ENCODE peak calls at places on chromosomes 4 and X, in ten cellular contexts. N is A549, I is heart left ventricle, V is Peyer's patch, T is adrenal gland, X is ovary, C is testis, Y is sigmoid colon, H is tibial nerve, Q is HepG2. Z is an unnamed sample. For H3K4me1, the result is how much of the 10 kb centered on the place peaks cover.

GRCh38 chr4:6426571-6427438 is 45.6 kb downstream of the PPP2R2C start:
- DNase-seq in N (no peak), I (peak), V (no peak), T (no peak), X (no peak), C (no peak), Y (no peak), H (no peak), Q (no peak), Z (peak)

GRCh38 chrX:48520976-48521352 is 644 bp upstream of the EBP start:
- DNase-seq in N (no peak), I (no peak), V (no peak), T (no peak), X (no peak), C (no peak), Y (no peak), H (no peak), Q (no peak), Z (no peak)

GRCh38 chr4:20203508-20203907 is 48.2 kb upstream of the SLIT2 start:
- DNase-seq in N (no peak), I (no peak), V (no peak), T (no peak), X (no peak), C (no peak), Y (no peak), H (no peak), Q (no peak), Z (no peak)

GRCh38 chr4:39785031-39785430 is 87.1 kb downstream of the UBE2K start:
- DNase-seq in N (no peak), I (no peak), V (no peak), T (no peak), X (no peak), C (no peak), Y (no peak), H (no peak), Q (no peak), Z (no peak)

GRCh38 chr4:2468464-2469191 is at the start of gene RNF4:
- DNase-seq in N (peak), I (peak), V (peak), T (peak), X (peak), C (peak), Y (peak), H (peak), Q (peak), Z (peak)

GRCh38 chrX:48972214-48973164 is 845 bp upstream of the KCND1 start:
- DNase-seq in N (peak), I (no peak), V (peak), T (peak), X (no peak), C (peak), Y (no peak), H (peak), Q (peak), Z (no peak)

GRCh38 chrX:63740382-63740781 is 44.6 kb downstream of the ARHGEF9 start:
- DNase-seq in N (no peak), I (no peak), V (no peak), T (no peak), X (no peak), C (no peak), Y (no peak), H (no peak), Q (no peak), Z (no peak)

GRCh38 chr4:55078987-55079386 is 46.4 kb downstream of the KDR start:
- DNase-seq in N (no peak), I (peak), V (no peak), T (peak), X (no peak), C (no peak), Y (no peak), H (peak), Q (no peak), Z (no peak)

GRCh38 chrX:66030505-66031317 is 9.2 kb downstream of the VSIG4 start:
- DNase-seq in N (peak), I (no peak), V (peak), T (peak), X (no peak), C (peak), Y (no peak), H (no peak), Q (peak), Z (no peak)

GRCh38 chrX:99572711-99573110 is 837.4 kb downstream of the PCDH19 start:
- DNase-seq in N (no peak), I (no peak), V (no peak), T (no peak), X (no peak), C (no peak), Y (no peak), H (no peak), Q (no peak), Z (no peak)

GRCh38 chr4:1517592-1518411 is 111.6 kb upstream of the NKX1-1 start:
- DNase-seq in N (no peak), I (peak), V (no peak), T (no peak), X (no peak), C (no peak), Y (peak), H (no peak), Q (no peak), Z (peak)

GRCh38 chr4:25919676-25920075 is 5.7 kb downstream of the SMIM20 start:
- DNase-seq in N (no peak), I (no peak), V (peak), T (no peak), X (no peak), C (no peak), Y (no peak), H (no peak), Q (peak), Z (no peak)

GRCh38 chr4:8173641-8174242 is 15.1 kb upstream of the ABLIM2 start:
- DNase-seq in N (no peak), I (no peak), V (no peak), T (no peak), X (no peak), C (no peak), Y (no peak), H (no peak), Q (no peak), Z (peak)

GRCh38 chrX:130974323-130974722 is 71.3 kb upstream of the ENOX2 start:
- DNase-seq in N (no peak), I (no peak), V (no peak), T (no peak), X (no peak), C (no peak), Y (no peak), H (no peak), Q (no peak), Z (no peak)

GRCh38 chrX:101485212-101486064 is at the start of gene ARMCX4:
- DNase-seq in N (no peak), I (peak), V (no peak), T (peak), X (peak), C (peak), Y (peak), H (no peak), Q (no peak), Z (no peak)

GRCh38 chr4:112516401-112517066 is 554 bp upstream of the NEUROG2 start:
- DNase-seq in N (no peak), I (no peak), V (no peak), T (no peak), X (no peak), C (peak), Y (no peak), H (no peak), Q (no peak), Z (no peak)

GRCh38 chr4:158253350-158253980 is 43.2 kb downstream of the TMEM144 start:
- DNase-seq in N (peak), I (no peak), V (peak), T (peak), X (no peak), C (peak), Y (no peak), H (peak), Q (peak), Z (no peak)

GRCh38 chr4:107408968-107409367 is 311.1 kb downstream of the PAPSS1 start:
- DNase-seq in N (no peak), I (no peak), V (no peak), T (no peak), X (no peak), C (no peak), Y (no peak), H (no peak), Q (no peak), Z (no peak)

GRCh38 chrX:133868687-133869086 is 116.7 kb downstream of the GPC3 start:
- DNase-seq in N (no peak), I (no peak), V (no peak), T (no peak), X (no peak), C (no peak), Y (no peak), H (no peak), Q (no peak), Z (no peak)

GRCh38 chrX:75989806-75990590 is 182.9 kb upstream of the PBDC1 start:
- DNase-seq in N (no peak), I (no peak), V (no peak), T (no peak), X (no peak), C (no peak), Y (no peak), H (no peak), Q (no peak), Z (no peak)

GRCh38 chrX:11530621-11531020 is 135.1 kb downstream of the ARHGAP6 start:
- DNase-seq in N (no peak), I (no peak), V (no peak), T (no peak), X (no peak), C (peak), Y (no peak), H (no peak), Q (no peak), Z (no peak)

GRCh38 chrX:48927736-48928382 is 9.0 kb upstream of the PIM2 start:
- DNase-seq in N (no peak), I (no peak), V (no peak), T (no peak), X (no peak), C (no peak), Y (no peak), H (no peak), Q (no peak), Z (no peak)

GRCh38 chrX:20263474-20263873 is 3.2 kb downstream of the RPS6KA3 start:
- DNase-seq in N (peak), I (no peak), V (no peak), T (no peak), X (no peak), C (no peak), Y (no peak), H (no peak), Q (no peak), Z (no peak)

GRCh38 chr4:165011403-165011802 is 20.4 kb upstream of the TRIM60 start:
- DNase-seq in N (no peak), I (no peak), V (no peak), T (no peak), X (no peak), C (no peak), Y (no peak), H (no peak), Q (no peak), Z (no peak)
- TF ChIP-seq POLR2A in N (no peak), I (no peak), V (no peak), T (no peak), X (no peak), C (no peak), Y (no peak), H (no peak), Q (no peak), Z (no peak)

GRCh38 chr4:125734504-125734903 is 419.7 kb downstream of the FAT4 start:
- DNase-seq in N (no peak), I (no peak), V (no peak), T (no peak), X (no peak), C (no peak), Y (no peak), H (no peak), Q (no peak), Z (no peak)
- H3K27ac ChIP-seq in N (peak), I (no peak), V (no peak), T (no peak), X (no peak), C (no peak), Y (no peak), H (no peak), Q (no peak), Z (no peak)

DNA sequence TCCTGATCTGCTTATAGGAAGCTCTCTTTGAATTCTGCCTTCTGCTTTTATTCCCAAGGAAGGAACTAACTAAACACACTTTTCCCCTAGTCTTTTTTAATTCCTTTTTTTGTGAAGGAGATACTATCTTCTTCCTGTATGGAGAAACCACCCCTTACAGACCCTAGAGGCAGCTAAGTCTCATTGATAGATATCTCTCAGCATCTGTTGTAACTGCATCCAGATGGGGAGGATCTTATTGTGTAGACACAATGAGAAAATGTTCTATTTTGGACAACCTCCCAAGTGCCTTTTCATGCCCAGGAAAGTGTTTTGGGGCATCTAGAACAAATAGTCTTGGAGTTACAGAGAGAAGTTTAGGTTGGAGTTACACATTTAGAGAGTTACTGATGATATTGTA is 64.4 kb downstream of the AFF1 start:
- DNase-seq in N (no peak), I (no peak), V (no peak), T (no peak), X (no peak), C (no peak), Y (no peak), H (no peak), Q (no peak), Z (no peak)
- H3K4me1 ChIP-seq in N (under half), I (under half), V (under half), T (under half), X (under half), C (under half), Y (under half), H (under half), Q (under half), Z (under half)

GRCh38 chr4:74377714-74378113 is 12.8 kb downstream of the EREG start:
- DNase-seq in N (no peak), I (no peak), V (no peak), T (no peak), X (no peak), C (no peak), Y (no peak), H (no peak), Q (no peak), Z (no peak)

GRCh38 chr4:74375824-74376426 is 11.0 kb downstream of the EREG start:
- DNase-seq in N (no peak), I (no peak), V (peak), T (no peak), X (no peak), C (no peak), Y (no peak), H (no peak), Q (no peak), Z (no peak)

GRCh38 chr4:74376888-74377483 is 12.0 kb downstream of the EREG start:
- DNase-seq in N (peak), I (no peak), V (no peak), T (no peak), X (no peak), C (no peak), Y (no peak), H (no peak), Q (peak), Z (no peak)

GRCh38 chr4:74374128-74374527 is 9.2 kb downstream of the EREG start:
- DNase-seq in N (no peak), I (no peak), V (no peak), T (no peak), X (no peak), C (no peak), Y (no peak), H (no peak), Q (no peak), Z (no peak)

GRCh38 chr4:74374561-74375327 is 9.8 kb downstream of the EREG start:
- DNase-seq in N (peak), I (no peak), V (peak), T (peak), X (no peak), C (no peak), Y (peak), H (no peak), Q (no peak), Z (no peak)
- TF ChIP-seq POLR2A in N (no peak), I (no peak), V (no peak), T (no peak), X (no peak), C (no peak), Y (no peak), H (no peak), Q (no peak), Z (no peak)

GRCh38 chr4:87559090-87559837 is 30.1 kb upstream of the SPARCL1 start:
- DNase-seq in N (no peak), I (no peak), V (peak), T (no peak), X (no peak), C (peak), Y (no peak), H (no peak), Q (no peak), Z (no peak)
- H3K27ac ChIP-seq in N (no peak), I (no peak), V (no peak), T (no peak), X (no peak), C (no peak), Y (no peak), H (no peak), Q (no peak), Z (no peak)

GRCh38 chr4:38688676-38689355 is 24.8 kb downstream of the KLF3 start:
- DNase-seq in N (no peak), I (no peak), V (no peak), T (no peak), X (no peak), C (no peak), Y (no peak), H (no peak), Q (no peak), Z (no peak)

GRCh38 chr4:38684951-38685350 is 21.0 kb downstream of the KLF3 start:
- DNase-seq in N (no peak), I (no peak), V (no peak), T (no peak), X (no peak), C (no peak), Y (no peak), H (no peak), Q (no peak), Z (no peak)

GRCh38 chr4:38684271-38684670 is 20.3 kb downstream of the KLF3 start:
- DNase-seq in N (no peak), I (no peak), V (no peak), T (no peak), X (no peak), C (no peak), Y (no peak), H (no peak), Q (no peak), Z (no peak)

GRCh38 chr4:38686682-38687081 is 22.7 kb downstream of the KLF3 start:
- DNase-seq in N (no peak), I (no peak), V (no peak), T (no peak), X (no peak), C (no peak), Y (no peak), H (no peak), Q (no peak), Z (no peak)

DNA sequence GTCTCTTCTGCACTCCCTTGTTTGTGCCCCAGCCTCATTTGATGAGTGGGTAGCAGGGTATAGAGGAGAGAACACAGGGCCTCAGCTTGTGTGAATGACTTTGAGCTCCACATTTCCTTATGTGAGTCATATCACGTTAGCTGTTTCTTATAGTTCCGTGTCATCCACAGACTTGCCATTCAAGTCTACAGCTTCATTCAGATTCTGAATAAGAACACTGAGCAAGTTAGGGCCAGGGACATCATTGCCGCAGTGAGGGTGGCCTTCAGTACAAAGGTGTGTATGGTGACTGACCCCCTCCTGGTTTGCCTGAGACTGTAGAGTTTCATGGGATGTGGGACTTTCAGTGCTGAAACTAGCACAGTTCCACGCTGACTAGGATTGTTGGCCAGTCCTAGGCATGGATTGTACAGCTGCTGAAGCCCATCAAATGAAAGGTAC is 23.6 kb downstream of the KLF3 start:
- DNase-seq in N (no peak), I (no peak), V (no peak), T (no peak), X (no peak), C (no peak), Y (no peak), H (no peak), Q (no peak), Z (no peak)
- H3K4me1 ChIP-seq in N (under half), I (half or more), V (under half), T (half or more), X (under half), C (under half), Y (half or more), H (under half), Q (under half), Z (half or more)

DNA sequence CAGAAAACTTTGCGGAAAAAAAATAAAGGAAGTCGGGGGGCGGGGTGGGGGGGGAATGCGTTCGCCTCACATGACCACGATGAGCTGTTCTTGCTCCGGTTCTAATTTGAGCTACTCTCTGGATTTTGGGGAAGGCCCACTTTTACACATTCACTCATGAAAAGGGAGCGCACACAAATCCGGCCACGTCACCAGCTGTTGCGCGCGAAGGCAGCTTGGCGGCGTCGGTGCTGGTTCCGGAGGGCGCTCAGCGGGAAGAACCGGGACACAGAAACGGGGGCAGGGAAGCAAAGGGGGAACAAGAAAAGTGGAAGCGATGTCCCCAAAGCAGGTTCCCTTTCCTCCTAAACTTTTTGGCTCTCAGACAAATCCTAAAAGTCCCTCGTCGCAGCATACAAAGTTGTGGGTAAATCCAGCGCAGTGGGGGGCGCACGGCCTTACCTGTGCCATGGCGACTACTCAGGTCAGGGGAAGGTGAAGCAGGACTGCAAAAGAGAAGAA is 590 bp downstream of the ANXA5 start:
- DNase-seq in N (peak), I (peak), V (peak), T (peak), X (peak), C (peak), Y (peak), H (peak), Q (peak), Z (peak)
- TF ChIP-seq POLR2A in N (no peak), I (no peak), V (no peak), T (peak), X (peak), C (no peak), Y (no peak), H (peak), Q (no peak), Z (peak)

GRCh38 chr4:157004279-157005161 is 32.9 kb upstream of the PDGFC start:
- DNase-seq in N (no peak), I (no peak), V (no peak), T (no peak), X (no peak), C (no peak), Y (no peak), H (peak), Q (no peak), Z (no peak)
- H3K27ac ChIP-seq in N (peak), I (no peak), V (no peak), T (no peak), X (no peak), C (peak), Y (no peak), H (no peak), Q (no peak), Z (no peak)